ENCODE peak calls at places on chromosomes 4 and X, in seven cellular contexts. W is T follicular helper cell; C is K562; I is germinal center; L is NCI-H2171 treated with DMSO at 0.1 percent for 48 hours; P is stimulated activated CD8-positive, alpha-beta memory T cell treated with anti-CD3 and anti-CD28 coated beads, Interleukin-2, amount 100 ng/mL, for 48 hours; K is GM13976. H is an unnamed sample.

GRCh38 chrX:75076429-75076828 is 79.7 kb downstream of the ABCB7 start:
- DNase-seq in I (no peak), P (no peak), C (no peak), W (no peak), L (peak; percentile 39), K (no peak), H (no peak)

GRCh38 chrX:63250253-63250868 is 100.8 kb downstream of the SPIN4 start:
- DNase-seq in W (peak; percentile 17), K (peak; percentile 24), I (peak; percentile 8), P (peak; percentile 2), C (peak; percentile 15), L (no peak), H (peak; percentile 58)

GRCh38 chrX:139823806-139824205 is 109.0 kb downstream of the ATP11C start:
- DNase-seq in I (no peak), C (no peak), W (no peak), P (no peak), L (no peak), K (no peak), H (peak; percentile 1)

GRCh38 chr4:101274888-101275752 is 72.2 kb downstream of the PPP3CA start:
- DNase-seq in W (no peak), C (no peak), K (no peak), P (no peak), I (no peak), L (no peak), H (no peak)

GRCh38 chr4:2364654-2365053 is 53.8 kb downstream of the ZFYVE28 start:
- DNase-seq in K (peak; percentile 72), P (peak; percentile 52), I (no peak), L (no peak), W (peak; percentile 43), C (peak; percentile 81), H (peak; percentile 7)

GRCh38 chr4:139815646-139816601 is 150.3 kb downstream of the MGST2 start:
- DNase-seq in W (no peak), L (no peak), I (no peak), P (no peak), C (peak; percentile 17), K (no peak), H (no peak)

GRCh38 chrX:107450823-107451509 is 1.5 kb downstream of the FRMPD3 start:
- DNase-seq in I (peak; percentile 51), P (no peak), C (peak; percentile 32), L (no peak), W (no peak), K (peak; percentile 22), H (no peak)

GRCh38 chr4:8543623-8544022 is 36.6 kb upstream of the GPR78 start:
- DNase-seq in K (no peak), C (no peak), L (no peak), I (no peak), P (no peak), W (no peak), H (no peak)

GRCh38 chr4:78057135-78057599 is at the start of gene FRAS1:
- DNase-seq in C (no peak), K (peak; percentile 40), I (peak; percentile 19), W (no peak), L (peak; percentile 75), P (no peak), H (peak; percentile 20)

H was measured in LoVo.